ENCODE peak calls at places on chromosomes 3 and 15, in ten cellular contexts. C, O, Q, X, H, S, G, T, Y and W are unnamed samples.

GRCh38 chr3:65497846-65498245 is 540.9 kb downstream of the MAGI1 start:
- DNase-seq in C (no peak), O (no peak), Q (no peak), X (no peak), H (no peak), S (no peak), G (no peak), T (no peak), Y (peak; percentile 38), W (no peak)

GRCh38 chr15:61034793-61035710 is 194.1 kb downstream of the RORA start:
- DNase-seq in C (no peak), O (no peak), Q (no peak), X (no peak), H (peak; percentile 79), S (no peak), G (no peak), T (no peak), Y (no peak), W (no peak)

GRCh38 chr15:93997071-93997658 is 234.2 kb upstream of the MCTP2 start:
- DNase-seq in C (no peak), O (peak; percentile 32), Q (no peak), X (no peak), H (peak; percentile 37), S (no peak), G (no peak), T (no peak), Y (no peak), W (peak; percentile 27)

GRCh38 chr3:39671116-39671515 is 138.3 kb upstream of the MYRIP start:
- DNase-seq in C (no peak), O (no peak), Q (no peak), X (no peak), H (no peak), S (no peak), G (no peak), T (no peak), Y (no peak), W (peak; percentile 56)

GRCh38 chr15:88900982-88901418 is 5.7 kb upstream of the HAPLN3 start:
- DNase-seq in C (no peak), O (no peak), Q (no peak), X (no peak), H (no peak), S (no peak), G (no peak), T (no peak), Y (no peak), W (no peak)

GRCh38 chr3:49519916-49520385 is 34.3 kb upstream of the BSN start:
- DNase-seq in C (no peak), O (no peak), Q (no peak), X (no peak), H (no peak), S (no peak), G (no peak), T (no peak), Y (no peak), W (no peak)

GRCh38 chr3:85790445-85791030 is 831.7 kb downstream of the CADM2 start:
- DNase-seq in C (no peak), O (peak; percentile 87), Q (no peak), X (no peak), H (no peak), S (no peak), G (no peak), T (no peak), Y (no peak), W (no peak)

GRCh38 chr15:47331796-47332480 is 385.4 kb upstream of the SEMA6D start:
- DNase-seq in C (peak; percentile 48), O (peak; percentile 3), Q (no peak), X (no peak), H (peak; percentile 91), S (no peak), G (no peak), T (no peak), Y (no peak), W (peak; percentile 78)

DNA sequence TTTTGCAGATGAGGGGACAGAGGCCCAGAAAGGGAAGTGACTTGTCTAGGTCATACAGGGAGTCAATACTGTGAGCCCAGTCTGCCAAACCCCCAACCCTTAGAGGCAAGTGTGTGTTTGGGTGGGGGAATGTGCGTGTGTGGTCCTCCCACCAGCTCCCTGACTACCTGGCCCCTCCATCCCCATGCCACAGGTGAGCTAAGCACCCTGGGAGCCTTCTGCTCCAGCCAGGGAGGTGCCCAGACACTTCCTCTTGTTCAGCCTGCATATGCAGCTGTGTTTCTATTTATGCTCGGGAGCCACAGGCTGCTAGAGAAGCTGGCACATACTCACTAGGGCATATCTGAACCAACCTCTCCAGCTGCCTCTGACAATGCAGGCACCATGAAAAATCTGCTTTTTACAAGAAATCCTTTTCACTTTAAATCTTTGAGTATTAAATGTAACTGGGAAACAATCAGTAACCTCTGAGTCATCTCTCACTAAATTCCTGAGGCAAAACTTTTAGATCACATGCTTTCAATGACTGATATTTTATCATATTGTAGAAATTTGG is 20.7 kb downstream of the TBC1D2B start:
- DNase-seq in C (no peak), O (peak; percentile 61), Q (peak; percentile 67), X (no peak), H (peak; percentile 41), S (no peak), G (no peak), T (peak; percentile 68), Y (no peak), W (no peak)
- H3K4me3 ChIP-seq in C (no peak overlapping the region), O (no peak overlapping the region), Q (no peak overlapping the region), X (no peak overlapping the region), H (no peak overlapping the region), S (no peak overlapping the region), G (no peak overlapping the region), T (no peak overlapping the region), Y (no peak overlapping the region), W (no peak overlapping the region)

GRCh38 chr15:45114751-45115085 is 592 bp downstream of the DUOXA2 start:
- DNase-seq in C (no peak), O (no peak), Q (no peak), X (no peak), H (no peak), S (no peak), G (no peak), T (no peak), Y (no peak), W (no peak)

GRCh38 chr15:45115312-45115820 is 1.2 kb downstream of the DUOXA2 start:
- DNase-seq in C (no peak), O (no peak), Q (no peak), X (no peak), H (no peak), S (no peak), G (no peak), T (no peak), Y (no peak), W (no peak)

GRCh38 chr15:45113380-45113990 is 487 bp downstream of the DUOX2 start:
- DNase-seq in C (no peak), O (no peak), Q (no peak), X (no peak), H (no peak), S (no peak), G (no peak), T (no peak), Y (no peak), W (no peak)

GRCh38 chr15:45112592-45113379 is 1.2 kb downstream of the DUOX2 start:
- DNase-seq in C (no peak), O (no peak), Q (no peak), X (no peak), H (no peak), S (no peak), G (no peak), T (no peak), Y (no peak), W (no peak)

DNA sequence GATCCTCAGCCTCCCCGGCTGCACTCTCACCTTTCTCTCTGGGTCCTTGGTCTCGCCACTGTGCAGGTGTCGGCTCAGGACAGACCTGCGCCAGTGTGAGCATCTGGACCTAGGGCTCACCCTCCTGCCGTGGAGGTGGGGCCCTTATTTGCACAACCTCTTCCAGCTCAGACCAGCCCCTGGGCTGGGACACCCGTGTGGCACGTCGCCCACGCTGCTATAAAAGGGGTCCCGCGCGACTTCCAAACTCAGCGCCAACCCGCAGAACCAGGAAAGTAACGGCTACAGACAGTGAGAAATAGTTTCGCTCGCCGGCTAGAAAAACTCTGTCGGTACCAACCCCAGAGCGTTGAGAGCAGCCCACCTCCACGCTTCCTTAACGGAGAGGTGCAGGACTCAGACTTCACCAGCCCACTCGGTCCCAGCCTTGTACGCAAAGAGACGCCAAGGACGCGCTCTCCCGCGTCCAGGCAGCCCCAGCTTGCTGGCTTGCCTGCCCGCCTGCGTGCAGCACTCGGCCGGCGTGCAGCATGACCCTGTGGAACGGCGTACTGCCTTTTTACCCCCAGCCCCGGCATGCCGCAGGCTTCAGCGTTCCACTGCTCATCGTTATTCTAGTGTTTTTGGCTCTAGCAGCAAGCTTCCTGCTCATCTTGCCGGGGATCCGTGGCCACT is at the start of the genes DUOX2 and DUOXA2:
- DNase-seq in C (no peak), O (no peak), Q (peak; percentile 31), X (no peak), H (no peak), S (no peak), G (no peak), T (no peak), Y (no peak), W (no peak)
- H3K27me3 ChIP-seq in C (peaks cover 80% of the 10 kb centered on the region), O (no peaks in the 10 kb centered on the region), Q (peaks cover 61% of the 10 kb centered on the region), X (peaks cover 72% of the 10 kb centered on the region), H (peaks cover 80% of the 10 kb centered on the region), S (peaks cover 49% of the 10 kb centered on the region), G (peaks cover 90% of the 10 kb centered on the region), T (no peaks in the 10 kb centered on the region), Y (peaks cover 85% of the 10 kb centered on the region), W (peaks cover 92% of the 10 kb centered on the region)

GRCh38 chr3:21271606-21272016 is 479.4 kb downstream of the ZNF385D start:
- DNase-seq in C (no peak), O (no peak), Q (no peak), X (no peak), H (no peak), S (peak; percentile 51), G (no peak), T (peak; percentile 49), Y (no peak), W (no peak)

GRCh38 chr3:21273256-21273999 is 477.6 kb downstream of the ZNF385D start:
- DNase-seq in C (no peak), O (no peak), Q (peak; percentile 40), X (no peak), H (peak; percentile 29), S (no peak), G (no peak), T (no peak), Y (no peak), W (peak; percentile 72)

GRCh38 chr3:21274000-21274671 is 476.9 kb downstream of the ZNF385D start:
- DNase-seq in C (no peak), O (no peak), Q (no peak), X (no peak), H (peak; percentile 29), S (no peak), G (no peak), T (no peak), Y (no peak), W (no peak)
- H3K27ac ChIP-seq in C (no peak overlapping the region), O (no peak overlapping the region), Q (no peak overlapping the region), X (no peak overlapping the region), H (no peak overlapping the region), S (no peak overlapping the region), G (no peak overlapping the region), T (no peak overlapping the region), Y (no peak overlapping the region), W (no peak overlapping the region)

DNA sequence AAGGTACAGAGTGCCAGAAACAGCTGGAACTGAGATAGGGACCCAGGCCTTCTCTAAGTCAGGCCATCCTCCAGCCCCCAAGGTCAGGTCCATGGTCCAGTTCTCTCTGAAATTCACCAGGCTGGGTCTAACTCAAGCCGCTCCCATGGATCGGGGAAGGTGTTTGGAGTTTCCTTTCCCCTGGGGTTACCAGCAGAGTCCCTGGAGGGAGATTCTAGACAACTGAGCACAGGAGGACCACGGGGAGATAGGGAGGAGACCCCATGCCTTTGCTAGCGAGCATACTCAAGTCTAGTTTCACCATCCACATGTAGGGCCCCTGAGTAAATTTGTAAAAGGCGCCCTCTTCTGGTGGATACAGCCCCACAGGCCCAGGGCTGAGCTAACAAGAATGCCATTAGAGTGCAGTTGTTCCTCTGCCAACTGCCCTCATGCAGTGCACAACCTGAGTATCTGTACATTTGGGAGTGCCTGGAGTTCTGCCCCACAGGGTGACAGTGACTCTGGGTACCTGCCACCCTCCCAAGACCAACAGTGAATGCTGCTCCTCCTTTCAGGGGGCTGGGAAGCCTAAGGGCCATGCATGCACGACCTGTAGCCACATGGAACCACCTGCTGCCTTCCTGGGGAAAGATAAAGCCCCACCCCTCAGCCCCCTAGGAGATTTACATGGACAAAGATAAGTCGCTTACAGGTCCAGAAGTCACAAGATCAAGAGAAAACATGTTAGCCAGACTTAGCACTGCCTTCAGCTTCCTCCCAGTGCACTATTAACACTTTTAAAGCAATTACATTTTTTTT is 89.0 kb downstream of the IQSEC1 start:
- DNase-seq in C (no peak), O (peak; percentile 84), Q (peak; percentile 35), X (no peak), H (peak; percentile 73), S (no peak), G (no peak), T (peak; percentile 84), Y (no peak), W (peak; percentile 85)
- H3K4me3 ChIP-seq in C (no peak overlapping the region), O (no peak overlapping the region), Q (no peak overlapping the region), X (no peak overlapping the region), H (no peak overlapping the region), S (no peak overlapping the region), G (no peak overlapping the region), T (no peak overlapping the region), Y (no peak overlapping the region), W (no peak overlapping the region)